ENCODE peak calls at places on chromosomes 5 and 9, in nine cellular contexts. Z is endothelial cell of umbilical vein, I is NCI-H1105 treated with DMSO at 0.1 percent for 48 hours, S is posterior cingulate gyrus, C is fibroblast of mammary gland, Y is neural crest cell, T is AG08396, L is iPS-NIHi11, M is tibial artery. J is an unnamed sample.
A peak's percentile ranks its signal among the peaks of the same experiment; 100 is the strongest.

GRCh38 chr9:130927995-130928900 is 10.8 kb downstream of the FIBCD1 start:
- DNase-seq in Z (peak; percentile 29), I (peak; percentile 78), S (no peak), C (peak; percentile 58), Y (no peak), T (peak; percentile 72), L (no peak), M (no peak), J (no peak)

GRCh38 chr5:61674403-61674802 is 342.3 kb downstream of the ZSWIM6 start:
- DNase-seq in Z (no peak), I (no peak), S (no peak), C (no peak), Y (no peak), T (no peak), L (no peak), M (no peak), J (no peak)

GRCh38 chr5:167953151-167953788 is 338.2 kb upstream of the WWC1 start:
- DNase-seq in Z (no peak), I (no peak), S (no peak), C (no peak), Y (no peak), T (no peak), L (peak; percentile 24), M (no peak), J (no peak)

GRCh38 chr9:110432253-110432652 is 94.6 kb upstream of the TXNDC8 start:
- DNase-seq in Z (no peak), I (no peak), S (no peak), C (peak; percentile 65), Y (no peak), T (no peak), L (no peak), M (no peak), J (no peak)

GRCh38 chr5:65213921-65214525 is 267.7 kb downstream of the ADAMTS6 start:
- DNase-seq in Z (peak; percentile 28), I (no peak), S (no peak), C (peak; percentile 54), Y (peak; percentile 2), T (peak; percentile 12), L (peak; percentile 55), M (no peak), J (no peak)

GRCh38 chr9:32705059-32705458 is 69.6 kb upstream of the TAF1L start:
- DNase-seq in Z (no peak), I (no peak), S (no peak), C (peak; percentile 50), Y (no peak), T (no peak), L (no peak), M (no peak), J (no peak)

GRCh38 chr9:109558718-109559151 is 60.6 kb upstream of the PTPN3 start:
- DNase-seq in Z (no peak), I (no peak), S (no peak), C (no peak), Y (no peak), T (no peak), L (no peak), M (no peak), J (no peak)

GRCh38 chr5:136087961-136088871 is 44.4 kb upstream of the SMAD5 start:
- DNase-seq in Z (peak; percentile 52), I (no peak), S (no peak), C (peak; percentile 81), Y (no peak), T (peak; percentile 61), L (peak; percentile 48), M (peak; percentile 80), J (no peak)

GRCh38 chr9:120259100-120259499 is 320.9 kb downstream of the CDK5RAP2 start:
- DNase-seq in Z (no peak), I (no peak), S (no peak), C (no peak), Y (no peak), T (no peak), L (no peak), M (no peak), J (no peak)

GRCh38 chr5:64074533-64074932 is 91.1 kb upstream of the RNF180 start:
- DNase-seq in Z (peak; percentile 46), I (peak; percentile 19), S (no peak), C (peak; percentile 44), Y (peak; percentile 16), T (peak; percentile 18), L (peak; percentile 64), M (no peak), J (no peak)

GRCh38 chr9:12875216-12875615 is 100.4 kb downstream of the LURAP1L start:
- DNase-seq in Z (no peak), I (no peak), S (no peak), C (peak; percentile 30), Y (no peak), T (no peak), L (no peak), M (no peak), J (no peak)

GRCh38 chr5:108654042-108654441 is 93.7 kb upstream of the FER start:
- DNase-seq in Z (peak; percentile 58), I (no peak), S (no peak), C (peak; percentile 63), Y (no peak), T (no peak), L (no peak), M (no peak), J (no peak)

GRCh38 chr5:176499273-176499672 is 37.9 kb downstream of the RNF44 start:
- DNase-seq in Z (no peak), I (no peak), S (no peak), C (no peak), Y (no peak), T (no peak), L (no peak), M (no peak), J (no peak)

GRCh38 chr5:66238435-66238834 is 94.3 kb downstream of the SREK1 start:
- DNase-seq in Z (no peak), I (no peak), S (no peak), C (no peak), Y (no peak), T (no peak), L (no peak), M (no peak), J (no peak)

GRCh38 chr9:137195525-137196220 is 4.9 kb downstream of the TPRN start:
- DNase-seq in Z (no peak), I (peak; percentile 96), S (no peak), C (no peak), Y (no peak), T (no peak), L (no peak), M (no peak), J (no peak)

GRCh38 chr5:171606414-171607024 is 179.1 kb upstream of the SMIM23 start:
- DNase-seq in Z (no peak), I (no peak), S (no peak), C (peak; percentile 38), Y (no peak), T (no peak), L (no peak), M (no peak), J (no peak)

GRCh38 chr9:91946196-91946595 is 3.8 kb downstream of the ROR2 start:
- DNase-seq in Z (no peak), I (no peak), S (no peak), C (no peak), Y (no peak), T (no peak), L (no peak), M (no peak), J (no peak)

GRCh38 chr9:133693116-133693515 is 45.0 kb downstream of the SARDH start:
- DNase-seq in Z (no peak), I (no peak), S (no peak), C (no peak), Y (no peak), T (no peak), L (no peak), M (no peak), J (no peak)

GRCh38 chr5:156182174-156182967 is 144.6 kb upstream of the SGCD start:
- DNase-seq in Z (no peak), I (no peak), S (no peak), C (peak; percentile 62), Y (no peak), T (no peak), L (no peak), M (no peak), J (no peak)

GRCh38 chr5:5182508-5183191 is 42.5 kb downstream of the ADAMTS16 start:
- DNase-seq in Z (no peak), I (no peak), S (no peak), C (no peak), Y (no peak), T (no peak), L (no peak), M (no peak), J (no peak)

GRCh38 chr5:127705120-127705892 is 2.1 kb downstream of the CCDC192 start:
- DNase-seq in Z (peak; percentile 41), I (no peak), S (no peak), C (peak; percentile 92), Y (no peak), T (peak; percentile 22), L (no peak), M (no peak), J (no peak)

GRCh38 chr5:143402464-143403356 is 776 bp downstream of the NR3C1 start:
- DNase-seq in Z (peak; percentile 64), I (peak; percentile 25), S (peak; percentile 51), C (peak; percentile 37), Y (peak; percentile 40), T (peak; percentile 47), L (peak; percentile 39), M (peak; percentile 79), J (no peak)

GRCh38 chr9:8366161-8366926 is 566.8 kb upstream of the DMAC1 start:
- DNase-seq in Z (peak; percentile 88), I (no peak), S (no peak), C (peak; percentile 86), Y (no peak), T (no peak), L (no peak), M (no peak), J (no peak)

GRCh38 chr5:171419663-171420428 is 399 bp downstream of the FGF18 start:
- DNase-seq in Z (no peak), I (peak; percentile 8), S (no peak), C (peak; percentile 21), Y (peak; percentile 40), T (peak; percentile 61), L (peak; percentile 55), M (peak; percentile 67), J (no peak)

GRCh38 chr9:117549444-117549843 is 134.6 kb upstream of the ASTN2 start:
- DNase-seq in Z (no peak), I (no peak), S (no peak), C (no peak), Y (no peak), T (no peak), L (peak; percentile 83), M (no peak), J (no peak)

GRCh38 chr9:121886759-121887485 is 206.2 kb downstream of the TTLL11 start:
- DNase-seq in Z (no peak), I (no peak), S (peak; percentile 14), C (no peak), Y (no peak), T (no peak), L (no peak), M (no peak), J (no peak)

GRCh38 chr9:132670816-132671371 is 630 bp downstream of the GTF3C4 start:
- DNase-seq in Z (peak; percentile 58), I (no peak), S (no peak), C (peak; percentile 26), Y (peak; percentile 41), T (peak; percentile 29), L (peak; percentile 56), M (peak; percentile 64), J (no peak)

GRCh38 chr5:23208959-23209431 is 298.4 kb upstream of the PRDM9 start:
- DNase-seq in Z (no peak), I (no peak), S (no peak), C (peak; percentile 67), Y (peak; percentile 28), T (peak; percentile 1), L (peak; percentile 72), M (no peak), J (no peak)

GRCh38 chr9:137477778-137478612 is 18.9 kb upstream of the NSMF start:
- DNase-seq in Z (no peak), I (no peak), S (no peak), C (no peak), Y (no peak), T (no peak), L (no peak), M (no peak), J (no peak)

GRCh38 chr5:40485021-40485998 is 194.4 kb upstream of the PTGER4 start:
- DNase-seq in Z (no peak), I (no peak), S (no peak), C (peak; percentile 14), Y (no peak), T (no peak), L (no peak), M (no peak), J (no peak)

GRCh38 chr9:133889498-133890301 is 102.4 kb downstream of the VAV2 start:
- DNase-seq in Z (no peak), I (no peak), S (no peak), C (peak; percentile 20), Y (no peak), T (peak; percentile 34), L (no peak), M (no peak), J (no peak)

J was measured in brain pericyte.